ENCODE peak calls at places on chromosome 15, in four cellular contexts. One of them, this sample, is unnamed.

GRCh38 chr15:86444527-86444926 is 364.9 kb downstream of the AGBL1 start:
- DNase-seq in mucosa of descending colon: no peak
- DNase-seq in lung: no peak
- DNase-seq in CD4-positive, CD25-positive, alpha-beta regulatory T cell: no peak
- DNase-seq in this sample: no peak

GRCh38 chr15:74383695-74384565 is 16.5 kb upstream of the CYP11A1 start:
- DNase-seq in CD4-positive, CD25-positive, alpha-beta regulatory T cell: peak; percentile 75
- DNase-seq in mucosa of descending colon: peak; percentile 27
- DNase-seq in lung: no peak
- DNase-seq in this sample: no peak

GRCh38 chr15:75606711-75607684 is 18.5 kb downstream of the SNUPN start:
- DNase-seq in CD4-positive, CD25-positive, alpha-beta regulatory T cell: peak; percentile 83
- DNase-seq in lung: no peak
- DNase-seq in mucosa of descending colon: no peak
- DNase-seq in this sample: no peak

GRCh38 chr15:88511161-88511560 is 35.3 kb downstream of the DET1 start:
- DNase-seq in CD4-positive, CD25-positive, alpha-beta regulatory T cell: no peak
- DNase-seq in mucosa of descending colon: no peak
- DNase-seq in lung: no peak
- DNase-seq in this sample: no peak

GRCh38 chr15:82928711-82929110 is 23.8 kb downstream of the HOMER2 start:
- DNase-seq in mucosa of descending colon: no peak
- DNase-seq in CD4-positive, CD25-positive, alpha-beta regulatory T cell: no peak
- DNase-seq in lung: no peak
- DNase-seq in this sample: no peak

GRCh38 chr15:83514584-83514983 is 67.4 kb downstream of the SH3GL3 start:
- DNase-seq in CD4-positive, CD25-positive, alpha-beta regulatory T cell: no peak
- DNase-seq in lung: no peak
- DNase-seq in mucosa of descending colon: no peak
- DNase-seq in this sample: no peak

GRCh38 chr15:31027948-31028586 is 36.6 kb upstream of the MTMR10 start:
- DNase-seq in lung: no peak
- DNase-seq in mucosa of descending colon: no peak
- DNase-seq in CD4-positive, CD25-positive, alpha-beta regulatory T cell: no peak
- DNase-seq in this sample: no peak

GRCh38 chr15:48703544-48703943 is 58.0 kb upstream of the FBN1 start:
- DNase-seq in mucosa of descending colon: no peak
- DNase-seq in lung: no peak
- DNase-seq in CD4-positive, CD25-positive, alpha-beta regulatory T cell: no peak
- DNase-seq in this sample: no peak

GRCh38 chr15:31396881-31397560 is 70.4 kb downstream of the KLF13 start:
- DNase-seq in lung: peak; percentile 91
- DNase-seq in CD4-positive, CD25-positive, alpha-beta regulatory T cell: no peak
- DNase-seq in mucosa of descending colon: peak; percentile 96
- DNase-seq in this sample: peak; percentile 87

GRCh38 chr15:39113741-39114140 is 467.1 kb upstream of the THBS1 start:
- DNase-seq in CD4-positive, CD25-positive, alpha-beta regulatory T cell: no peak
- DNase-seq in lung: no peak
- DNase-seq in mucosa of descending colon: no peak
- DNase-seq in this sample: no peak

GRCh38 chr15:62976301-62976842 is 66.2 kb upstream of the TPM1 start:
- DNase-seq in CD4-positive, CD25-positive, alpha-beta regulatory T cell: no peak
- DNase-seq in lung: no peak
- DNase-seq in mucosa of descending colon: no peak
- DNase-seq in this sample: no peak

GRCh38 chr15:92531406-92531805 is 124.2 kb downstream of the FAM174B start:
- DNase-seq in CD4-positive, CD25-positive, alpha-beta regulatory T cell: no peak
- DNase-seq in lung: peak; percentile 6
- DNase-seq in mucosa of descending colon: no peak
- DNase-seq in this sample: no peak

GRCh38 chr15:90481023-90481422 is 48.7 kb upstream of the CRTC3 start:
- DNase-seq in CD4-positive, CD25-positive, alpha-beta regulatory T cell: peak; percentile 52
- DNase-seq in mucosa of descending colon: no peak
- DNase-seq in lung: no peak
- DNase-seq in this sample: no peak

GRCh38 chr15:51736069-51736468 is 1.4 kb downstream of the LYSMD2 start:
- DNase-seq in mucosa of descending colon: no peak
- DNase-seq in CD4-positive, CD25-positive, alpha-beta regulatory T cell: no peak
- DNase-seq in lung: no peak
- DNase-seq in this sample: no peak

GRCh38 chr15:44656241-44656640 is 7.2 kb downstream of the SPG11 start:
- DNase-seq in CD4-positive, CD25-positive, alpha-beta regulatory T cell: no peak
- DNase-seq in mucosa of descending colon: no peak
- DNase-seq in lung: no peak
- DNase-seq in this sample: no peak
- H3K36me3 ChIP-seq in CD4-positive, CD25-positive, alpha-beta regulatory T cell: peaks cover 54% of the 10 kb centered on the region
- H3K36me3 ChIP-seq in mucosa of descending colon: peaks cover 5% of the 10 kb centered on the region
- H3K36me3 ChIP-seq in lung: peaks cover 44% of the 10 kb centered on the region
- H3K36me3 ChIP-seq in this sample: no peaks in the 10 kb centered on the region

GRCh38 chr15:43414196-43414595 is 43.3 kb downstream of the TUBGCP4 start:
- DNase-seq in lung: no peak
- DNase-seq in CD4-positive, CD25-positive, alpha-beta regulatory T cell: no peak
- DNase-seq in mucosa of descending colon: no peak
- DNase-seq in this sample: no peak
- H3K36me3 ChIP-seq in lung: peaks cover 35% of the 10 kb centered on the region
- H3K36me3 ChIP-seq in CD4-positive, CD25-positive, alpha-beta regulatory T cell: peaks cover 45% of the 10 kb centered on the region
- H3K36me3 ChIP-seq in mucosa of descending colon: no peaks in the 10 kb centered on the region
- H3K36me3 ChIP-seq in this sample: no peaks in the 10 kb centered on the region

DNA sequence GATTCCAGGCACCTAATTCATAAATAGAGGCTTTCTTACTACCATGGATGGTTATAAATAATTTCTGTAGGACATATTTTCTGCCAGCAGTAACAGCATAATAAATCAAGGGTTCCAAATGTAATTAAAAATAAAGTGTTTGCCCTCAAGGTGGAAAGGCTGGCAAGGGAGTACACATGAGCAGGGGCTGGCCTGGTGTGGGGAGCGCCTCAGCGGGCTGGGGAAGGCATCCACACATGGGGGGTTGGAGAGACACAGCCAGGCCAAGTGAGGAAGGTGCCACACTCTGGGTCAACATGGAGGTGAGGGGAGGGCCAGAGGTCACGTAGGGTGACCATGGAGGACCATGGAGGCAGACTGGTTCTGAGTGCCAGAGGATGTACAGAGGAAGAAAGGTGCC is 65.8 kb upstream of the OCA2 start:
- DNase-seq in lung: no peak
- DNase-seq in CD4-positive, CD25-positive, alpha-beta regulatory T cell: no peak
- DNase-seq in mucosa of descending colon: no peak
- DNase-seq in this sample: no peak
- H3K36me3 ChIP-seq in lung: peaks cover 18% of the 10 kb centered on the region
- H3K36me3 ChIP-seq in CD4-positive, CD25-positive, alpha-beta regulatory T cell: peaks cover 44% of the 10 kb centered on the region
- H3K36me3 ChIP-seq in mucosa of descending colon: peaks cover 13% of the 10 kb centered on the region
- H3K36me3 ChIP-seq in this sample: no peaks in the 10 kb centered on the region

DNA sequence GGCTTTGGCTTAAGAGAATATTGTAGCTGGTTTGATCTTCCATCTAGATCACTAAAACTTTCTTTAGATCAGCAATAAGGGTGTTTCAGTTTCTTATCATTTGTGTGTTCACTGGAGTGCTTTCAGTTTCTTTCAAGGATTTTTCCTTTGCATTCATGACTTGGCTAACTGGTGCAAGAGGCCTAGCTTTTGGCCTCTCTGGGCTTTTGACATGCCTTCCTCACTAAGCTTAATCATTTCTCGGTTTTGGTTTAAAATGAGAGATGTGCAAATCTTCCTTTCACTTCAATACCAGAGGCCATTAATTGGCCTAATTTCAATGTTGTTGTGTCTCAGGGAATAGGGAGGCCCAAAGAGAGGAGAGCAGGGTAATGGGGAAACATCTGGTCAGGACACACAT is 30.3 kb upstream of the CCNB2 start:
- DNase-seq in CD4-positive, CD25-positive, alpha-beta regulatory T cell: peak; percentile 29
- DNase-seq in lung: no peak
- DNase-seq in mucosa of descending colon: no peak
- DNase-seq in this sample: no peak
- H3K36me3 ChIP-seq in CD4-positive, CD25-positive, alpha-beta regulatory T cell: peaks cover 45% of the 10 kb centered on the region
- H3K36me3 ChIP-seq in lung: peaks cover 24% of the 10 kb centered on the region
- H3K36me3 ChIP-seq in mucosa of descending colon: no peaks in the 10 kb centered on the region
- H3K36me3 ChIP-seq in this sample: no peaks in the 10 kb centered on the region

GRCh38 chr15:80584973-80585372 is 110.1 kb upstream of the ABHD17C start:
- DNase-seq in lung: no peak
- DNase-seq in CD4-positive, CD25-positive, alpha-beta regulatory T cell: no peak
- DNase-seq in mucosa of descending colon: no peak
- DNase-seq in this sample: no peak
- H3K36me3 ChIP-seq in lung: no peaks in the 10 kb centered on the region
- H3K36me3 ChIP-seq in CD4-positive, CD25-positive, alpha-beta regulatory T cell: no peaks in the 10 kb centered on the region
- H3K36me3 ChIP-seq in mucosa of descending colon: no peaks in the 10 kb centered on the region
- H3K36me3 ChIP-seq in this sample: no peaks in the 10 kb centered on the region

GRCh38 chr15:43776101-43776717 is 557 bp downstream of the ELL3 start:
- DNase-seq in mucosa of descending colon: peak; percentile 74
- DNase-seq in CD4-positive, CD25-positive, alpha-beta regulatory T cell: no peak
- DNase-seq in lung: no peak
- DNase-seq in this sample: peak; percentile 48

GRCh38 chr15:43771816-43772215 is 5.0 kb downstream of the ELL3 start:
- DNase-seq in lung: no peak
- DNase-seq in CD4-positive, CD25-positive, alpha-beta regulatory T cell: no peak
- DNase-seq in mucosa of descending colon: no peak
- DNase-seq in this sample: no peak

GRCh38 chr15:43775411-43775965 is 1.3 kb downstream of the ELL3 start:
- DNase-seq in lung: peak; percentile 51
- DNase-seq in mucosa of descending colon: peak; percentile 88
- DNase-seq in CD4-positive, CD25-positive, alpha-beta regulatory T cell: no peak
- DNase-seq in this sample: peak; percentile 59

GRCh38 chr15:43772624-43773023 is 4.1 kb downstream of the ELL3 start:
- DNase-seq in lung: no peak
- DNase-seq in mucosa of descending colon: no peak
- DNase-seq in CD4-positive, CD25-positive, alpha-beta regulatory T cell: no peak
- DNase-seq in this sample: no peak

GRCh38 chr15:43774062-43774461 is 2.7 kb downstream of the ELL3 start:
- DNase-seq in mucosa of descending colon: no peak
- DNase-seq in CD4-positive, CD25-positive, alpha-beta regulatory T cell: no peak
- DNase-seq in lung: no peak
- DNase-seq in this sample: no peak
- H3K36me3 ChIP-seq in mucosa of descending colon: peaks cover 7% of the 10 kb centered on the region
- H3K36me3 ChIP-seq in CD4-positive, CD25-positive, alpha-beta regulatory T cell: peaks cover 40% of the 10 kb centered on the region
- H3K36me3 ChIP-seq in lung: peaks cover 32% of the 10 kb centered on the region
- H3K36me3 ChIP-seq in this sample: no peaks in the 10 kb centered on the region

This sample was measured in testis.